ENCODE peak calls at places on chromosome 21, in ten cellular contexts. M is EL; W is psoas muscle; C is activated B cell treated with CpG ODN at 0.5 μM for 24 hours; N is GM12892; O is iris pigment epithelial cell; K is stimulated activated CD8-positive, alpha-beta memory T cell treated with anti-CD3 and anti-CD28 coated beads, Interleukin-7, amount 100 ng/mL, for 48 hours; B is NCI-H1092; G is fibroblast of lung; F is NCI-H1436. A is an unnamed sample.

GRCh38 chr21:32520885-32521735 is 64.2 kb downstream of the TCP10L start:
- DNase-seq in F (no peak), W (peak), B (no peak), G (peak), K (no peak), N (no peak), M (peak), O (peak), C (no peak), A (peak)

GRCh38 chr21:31326478-31327247 is 17.4 kb downstream of the TIAM1 start:
- DNase-seq in W (no peak), G (peak), F (no peak), M (peak), C (peak), K (peak), N (peak), B (no peak), O (peak), A (peak)

GRCh38 chr21:33403128-33403785 is at the start of gene IFNGR2:
- DNase-seq in K (no peak), F (no peak), G (no peak), N (peak), B (no peak), W (peak), O (peak), M (peak), C (peak), A (peak)

GRCh38 chr21:39388038-39388810 is 39.3 kb upstream of the HMGN1 start:
- DNase-seq in F (peak), C (peak), W (peak), G (peak), K (peak), N (peak), M (peak), O (peak), B (peak), A (peak)

GRCh38 chr21:28908351-28908750 is 84.3 kb downstream of the LTN1 start:
- DNase-seq in K (no peak), O (no peak), C (no peak), G (no peak), M (no peak), F (no peak), W (no peak), N (no peak), B (no peak), A (no peak)

GRCh38 chr21:45073301-45074047 is 906 bp upstream of the ADARB1 start:
- DNase-seq in O (peak), F (no peak), G (no peak), B (peak), C (no peak), M (peak), N (no peak), K (no peak), W (peak), A (peak)

GRCh38 chr21:41071410-41071809 is 96.5 kb upstream of the BACE2 start:
- DNase-seq in K (no peak), B (peak), N (no peak), G (no peak), M (no peak), W (no peak), F (no peak), C (no peak), O (no peak), A (no peak)

GRCh38 chr21:28069446-28069845 is 923.2 kb downstream of the LTN1 start:
- DNase-seq in W (no peak), F (no peak), K (no peak), N (no peak), M (peak), O (peak), G (peak), B (no peak), C (no peak), A (no peak)

GRCh38 chr21:17463441-17463840 is 49.4 kb upstream of the CXADR start:
- DNase-seq in N (no peak), F (no peak), G (peak), W (no peak), C (no peak), K (no peak), M (peak), B (no peak), O (peak), A (peak)

GRCh38 chr21:46477765-46478164 is 19.1 kb downstream of the DIP2A start:
- DNase-seq in N (no peak), W (no peak), M (no peak), G (peak), O (peak), F (no peak), K (no peak), C (no peak), B (no peak), A (no peak)

GRCh38 chr21:14962217-14962616 is 102.6 kb downstream of the NRIP1 start:
- DNase-seq in O (no peak), F (no peak), M (no peak), N (no peak), B (no peak), C (no peak), K (no peak), W (no peak), G (no peak), A (peak)

GRCh38 chr21:42009018-42009830 is 936 bp downstream of the ZBTB21 start:
- DNase-seq in O (peak), G (peak), F (peak), K (peak), M (peak), C (peak), B (peak), N (no peak), W (peak), A (peak)

GRCh38 chr21:44706026-44706705 is 5.2 kb downstream of the TSPEAR start:
- DNase-seq in M (no peak), O (no peak), N (no peak), F (no peak), C (no peak), G (no peak), B (no peak), W (peak), K (no peak), A (no peak)

GRCh38 chr21:23812485-23812884 is 1794.8 kb downstream of the MRPL39 start:
- DNase-seq in K (no peak), B (no peak), G (no peak), N (no peak), M (no peak), W (no peak), C (no peak), O (no peak), F (no peak), A (no peak)

GRCh38 chr21:39867198-39867650 is at the start of gene PCP4:
- DNase-seq in N (no peak), F (peak), O (peak), C (no peak), G (peak), B (peak), M (peak), W (no peak), K (peak), A (peak)

GRCh38 chr21:20527691-20528090 is 470.5 kb upstream of the NCAM2 start:
- DNase-seq in K (no peak), M (no peak), G (no peak), F (no peak), B (peak), N (no peak), C (no peak), W (no peak), O (no peak), A (no peak)

GRCh38 chr21:16942703-16943102 is 570.1 kb upstream of the CXADR start:
- DNase-seq in C (no peak), G (peak), K (no peak), M (peak), F (no peak), N (no peak), O (peak), B (no peak), W (no peak), A (peak)

GRCh38 chr21:33021667-33022066 is 4.1 kb upstream of the OLIG2 start:
- DNase-seq in G (no peak), B (no peak), N (no peak), M (no peak), K (no peak), W (no peak), F (no peak), C (no peak), O (no peak), A (no peak)

GRCh38 chr21:46052703-46053651 is 44.9 kb upstream of the COL6A2 start:
- DNase-seq in M (peak), F (no peak), G (peak), B (no peak), N (no peak), C (no peak), W (no peak), O (peak), K (peak), A (peak)